ENCODE peak calls at places on chromosomes 11 and 22, in four cellular contexts. E is fibroblast of lung, N is psoas muscle, A is left ventricle myocardium inferior. D is an unnamed sample.

GRCh38 chr11:57597971-57598830 is 716 bp downstream of the SERPING1 start:
- DNase-seq in N (peak; percentile 86), E (peak; percentile 78), A (peak; percentile 86), D (peak; percentile 33)

GRCh38 chr11:34654491-34655334 is 33.8 kb downstream of the EHF start:
- DNase-seq in A (peak; percentile 40), E (peak; percentile 90), N (peak; percentile 89), D (peak; percentile 66)

GRCh38 chr11:123475478-123475877 is 45.4 kb downstream of the GRAMD1B start:
- DNase-seq in N (no peak), A (no peak), E (peak; percentile 7), D (no peak)

GRCh38 chr11:17927041-17927440 is 85.8 kb downstream of the SERGEF start:
- DNase-seq in N (no peak), E (no peak), A (no peak), D (no peak)

GRCh38 chr11:131464024-131464423 is 93.6 kb downstream of the NTM start:
- DNase-seq in E (no peak), N (no peak), A (no peak), D (no peak)

GRCh38 chr11:3735827-3736226 is 61.5 kb downstream of the NUP98 start:
- DNase-seq in A (no peak), N (no peak), E (peak; percentile 25), D (no peak)

GRCh38 chr22:41857160-41857859 is 24.4 kb downstream of the SREBF2 start:
- DNase-seq in E (peak; percentile 65), A (no peak), N (peak; percentile 39), D (peak; percentile 29)

GRCh38 chr22:27416553-27417427 is 384.8 kb downstream of the MN1 start:
- DNase-seq in A (no peak), N (no peak), E (peak; percentile 79), D (peak; percentile 83)

GRCh38 chr22:37080438-37080837 is 28.9 kb downstream of the KCTD17 start:
- DNase-seq in A (no peak), N (no peak), E (no peak), D (no peak)

GRCh38 chr11:61881397-61881796 is 9.9 kb downstream of the FADS3 start:
- DNase-seq in E (no peak), A (no peak), N (no peak), D (no peak)

GRCh38 chr22:26666035-26666338 is 8.6 kb downstream of the MIAT start:
- DNase-seq in A (no peak), N (no peak), E (no peak), D (peak; percentile 60)

GRCh38 chr11:77287615-77288273 is 13.7 kb downstream of the GDPD4 start:
- DNase-seq in A (no peak), N (no peak), E (peak; percentile 94), D (peak; percentile 64)

GRCh38 chr11:19980957-19981669 is 179.2 kb downstream of the DBX1 start:
- DNase-seq in A (no peak), E (peak; percentile 86), N (no peak), D (peak; percentile 17)

GRCh38 chr11:123325535-123325934 is 104.5 kb upstream of the GRAMD1B start:
- DNase-seq in A (no peak), E (no peak), N (no peak), D (no peak)

GRCh38 chr11:132205496-132205895 is 835.1 kb downstream of the NTM start:
- DNase-seq in A (no peak), N (no peak), E (no peak), D (no peak)

GRCh38 chr11:104690243-104690642 is 208.0 kb downstream of the CASP12 start:
- DNase-seq in N (no peak), A (no peak), E (no peak), D (no peak)

GRCh38 chr11:32029721-32030120 is 61.2 kb upstream of the RCN1 start:
- DNase-seq in N (no peak), E (no peak), A (no peak), D (no peak)

GRCh38 chr11:94132152-94132558 is 3.5 kb downstream of the PANX1 start:
- DNase-seq in E (peak; percentile 92), A (no peak), N (peak; percentile 47), D (peak; percentile 81)

GRCh38 chr11:6249822-6250555 is 9.6 kb upstream of the CCKBR start:
- DNase-seq in E (peak; percentile 87), A (peak; percentile 69), N (peak; percentile 61), D (peak; percentile 92)

GRCh38 chr22:25367756-25368155 is 148.3 kb downstream of the CRYBB2 start:
- DNase-seq in A (no peak), E (no peak), N (no peak), D (no peak)

GRCh38 chr11:134714021-134714656 is 302.1 kb upstream of the B3GAT1 start:
- DNase-seq in A (no peak), N (no peak), E (no peak), D (no peak)

GRCh38 chr11:72812604-72812967 is 1.6 kb upstream of the ATG16L2 start:
- DNase-seq in E (peak; percentile 10), N (no peak), A (no peak), D (no peak)

GRCh38 chr22:50082197-50082715 is 3.0 kb downstream of the MLC1 start:
- DNase-seq in A (no peak), E (no peak), N (no peak), D (no peak)

GRCh38 chr11:47177229-47177845 is 658 bp upstream of the ARFGAP2 start:
- DNase-seq in N (peak; percentile 58), E (peak; percentile 82), A (peak; percentile 56), D (peak; percentile 79)

GRCh38 chr22:49212002-49212401 is 615.7 kb downstream of the BRD1 start:
- DNase-seq in N (no peak), E (no peak), A (peak; percentile 1), D (no peak)

GRCh38 chr22:19109198-19110063 is 12.8 kb downstream of the DGCR2 start:
- DNase-seq in E (peak; percentile 72), A (no peak), N (no peak), D (peak; percentile 30)

GRCh38 chr11:105392546-105392945 is 217.3 kb upstream of the GRIA4 start:
- DNase-seq in E (peak; percentile 32), A (no peak), N (no peak), D (no peak)

GRCh38 chr22:19679476-19680099 is 34.7 kb upstream of the SEPTIN5 start:
- DNase-seq in E (no peak), N (peak; percentile 65), A (peak; percentile 46), D (no peak)

GRCh38 chr11:118068206-118068944 is 8.5 kb upstream of the TMPRSS4 start:
- DNase-seq in A (no peak), E (no peak), N (no peak), D (no peak)

GRCh38 chr11:28976012-28976800 is 868.0 kb downstream of the METTL15 start:
- DNase-seq in A (no peak), E (no peak), N (no peak), D (no peak)

GRCh38 chr11:2186669-2187266 is 15.2 kb upstream of the TH start:
- DNase-seq in E (no peak), N (no peak), A (no peak), D (no peak)

GRCh38 chr11:576791-577610 is 731 bp downstream of the PHRF1 start:
- DNase-seq in E (peak; percentile 17), A (no peak), N (no peak), D (no peak)

DNA sequence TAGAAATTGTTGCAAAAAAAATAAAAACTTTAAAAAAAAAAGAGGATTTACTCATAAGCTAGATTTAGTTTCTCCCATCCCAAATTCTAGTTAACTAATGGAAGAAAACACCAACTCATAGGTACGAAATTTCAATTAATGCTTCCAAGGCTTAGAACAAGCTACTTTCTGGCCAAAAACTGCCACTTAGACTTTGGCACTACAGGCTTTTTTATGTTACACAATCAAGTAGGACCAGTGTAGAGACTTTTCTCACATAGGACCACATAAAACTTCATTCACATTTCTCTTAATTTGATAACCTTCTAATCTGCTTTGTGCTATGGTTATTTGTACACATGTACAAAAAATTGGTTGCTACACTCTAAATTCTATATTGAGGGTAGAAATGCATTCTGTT is 3.1 kb downstream of the ST13 start:
- DNase-seq in N (no peak), E (no peak), A (no peak), D (no peak)
- H3K4me3 ChIP-seq in N (peak overlapping the region; percentile 96), E (peak overlapping the region; percentile 5), A (peak overlapping the region; percentile 84), D (peak overlapping the region; percentile 99)

DNA sequence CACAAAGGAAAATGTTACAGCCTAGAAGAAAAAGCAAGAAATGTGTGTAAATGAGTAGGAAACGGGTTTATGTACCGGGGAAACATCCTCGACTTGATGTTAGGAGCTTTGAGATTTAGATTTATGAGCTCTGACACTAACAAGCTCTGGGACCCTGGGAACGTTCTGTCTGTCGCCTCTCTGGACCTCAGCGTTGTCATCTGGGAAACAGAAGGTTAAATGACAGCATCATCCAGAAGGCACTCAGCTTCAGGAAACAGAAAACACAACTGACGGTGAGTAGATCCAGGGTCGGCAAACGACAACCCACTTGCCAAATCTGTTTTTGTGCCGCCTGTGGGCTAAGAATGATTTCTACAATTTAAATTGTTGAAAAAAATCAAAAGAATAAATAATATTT is 46.9 kb upstream of the SYT13 start:
- DNase-seq in A (no peak), N (no peak), E (no peak), D (no peak)
- H3K27me3 ChIP-seq in A (no peaks in the 10 kb centered on the region), N (peaks cover 4% of the 10 kb centered on the region), E (peaks cover 2% of the 10 kb centered on the region), D (peaks cover 2% of the 10 kb centered on the region)

DNA sequence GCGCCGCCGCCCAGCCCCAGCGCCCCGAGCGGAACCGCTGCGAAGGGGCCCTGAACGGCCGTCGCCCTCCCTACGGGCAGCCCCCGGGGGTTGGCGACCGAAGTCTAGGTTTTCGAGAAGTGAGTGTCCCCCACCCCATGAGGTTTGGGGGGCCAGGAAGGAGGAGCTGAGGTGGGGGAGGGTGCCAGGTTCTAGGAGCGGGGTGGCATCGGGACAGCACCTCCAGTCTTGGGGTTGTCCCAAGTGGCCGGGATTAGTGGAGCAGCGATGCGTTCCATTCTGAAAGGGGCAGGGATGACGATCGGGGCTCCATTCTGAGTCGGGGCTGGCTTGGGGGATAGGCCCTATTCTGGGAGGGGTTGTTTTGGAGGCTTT is 408 bp downstream of the PPP2R5B start:
- DNase-seq in A (no peak), E (no peak), N (no peak), D (no peak)
- H3K4me3 ChIP-seq in A (peak overlapping the region; percentile 96), E (peak overlapping the region; percentile 47), N (peak overlapping the region; percentile 99), D (peak overlapping the region; percentile 71)

GRCh38 chr22:44172370-44173108 is 8.2 kb upstream of the PARVG start:
- DNase-seq in N (peak; percentile 64), A (peak; percentile 57), E (no peak), D (no peak)
- H3K27me3 ChIP-seq in N (no peaks in the 10 kb centered on the region), A (no peaks in the 10 kb centered on the region), E (no peaks in the 10 kb centered on the region), D (no peaks in the 10 kb centered on the region)

GRCh38 chr22:44357962-44358553 is 45.3 kb upstream of the SHISAL1 start:
- DNase-seq in A (peak; percentile 44), E (peak; percentile 26), N (no peak), D (no peak)
- H3K4me3 ChIP-seq in A (no peak overlapping the region), E (no peak overlapping the region), N (no peak overlapping the region), D (no peak overlapping the region)

GRCh38 chr11:111300569-111300968 is 2.2 kb downstream of the POU2AF3 start:
- DNase-seq in A (no peak), E (no peak), N (no peak), D (no peak)
- H3K27me3 ChIP-seq in A (peaks cover 31% of the 10 kb centered on the region), E (peaks cover 9% of the 10 kb centered on the region), N (no peaks in the 10 kb centered on the region), D (no peaks in the 10 kb centered on the region)

DNA sequence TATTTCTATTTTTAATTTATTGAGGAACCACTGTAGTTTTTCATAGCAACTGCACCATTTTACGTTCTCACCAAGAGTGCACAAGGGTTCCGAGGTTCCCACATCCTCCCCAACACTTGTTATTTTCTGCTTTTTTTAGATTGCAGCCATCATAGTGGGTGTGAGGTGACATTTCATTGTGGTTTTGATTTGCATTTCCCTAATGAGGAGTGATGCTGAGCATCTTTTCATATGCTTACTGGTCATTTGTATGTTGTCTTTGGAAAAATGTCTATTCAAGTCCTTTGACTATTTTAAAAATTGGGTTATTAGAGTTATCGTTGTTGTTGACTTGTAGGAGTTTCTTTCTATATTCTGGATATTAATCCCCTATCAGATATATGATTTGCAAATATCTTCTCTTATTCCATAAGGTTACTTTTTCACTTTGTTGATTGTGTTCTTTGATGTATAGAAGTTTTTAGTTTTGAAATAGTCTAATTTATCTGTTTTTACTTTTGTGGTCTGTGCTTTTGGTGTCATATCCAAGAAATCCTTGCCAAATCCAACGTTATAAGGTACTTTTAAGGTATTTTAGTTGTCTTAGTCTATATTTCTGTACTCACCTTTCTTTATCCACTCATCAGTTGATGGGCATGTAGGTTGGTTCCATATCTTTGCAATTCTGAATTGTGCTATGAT is 9.0 kb downstream of the NEAT1 start:
- DNase-seq in N (no peak), E (peak; percentile 66), A (no peak), D (no peak)
- H3K4me3 ChIP-seq in N (peak overlapping the region; percentile 86), E (peak overlapping the region; percentile 7), A (peak overlapping the region; percentile 80), D (peak overlapping the region; percentile 80)

D was measured in MG63.